ENCODE peak calls at places on chromosome 13, in seven cellular contexts. E is transverse colon, U is body of pancreas, Y is upper lobe of left lung, X is ovary, K is adrenal gland, Z is IMR-90. N is an unnamed sample.

GRCh38 chr13:113646376-113646775 is 11.6 kb downstream of the ATP4B start:
- DNase-seq in Y (peak; percentile 18), Z (no peak), X (no peak), E (peak; percentile 48), K (no peak), U (no peak), N (no peak)

GRCh38 chr13:73970413-73971055 is 163.7 kb downstream of the KLF12 start:
- DNase-seq in X (no peak), E (no peak), U (no peak), Y (no peak), Z (no peak), K (no peak), N (no peak)

GRCh38 chr13:81686877-81687276 is 1346.0 kb upstream of the SPRY2 start:
- DNase-seq in U (no peak), E (no peak), Y (no peak), X (no peak), K (peak; percentile 46), Z (no peak), N (no peak)

GRCh38 chr13:93320942-93321341 is 94.3 kb downstream of the GPC6 start:
- DNase-seq in U (no peak), X (no peak), Z (peak; percentile 67), K (no peak), Y (no peak), E (no peak), N (no peak)

GRCh38 chr13:94799330-94799729 is 87.0 kb upstream of the SOX21 start:
- DNase-seq in Y (no peak), E (no peak), X (no peak), U (no peak), Z (no peak), K (no peak), N (no peak)

GRCh38 chr13:23518231-23518630 is 52.0 kb upstream of the TNFRSF19 start:
- DNase-seq in U (no peak), K (no peak), X (no peak), Y (no peak), E (no peak), Z (no peak), N (no peak)

GRCh38 chr13:112253631-112254030 is 122.5 kb upstream of the SPACA7 start:
- DNase-seq in Z (no peak), K (no peak), E (no peak), X (no peak), U (no peak), Y (no peak), N (no peak)

GRCh38 chr13:68176486-68176885 is 946.4 kb upstream of the PCDH9 start:
- DNase-seq in X (no peak), K (no peak), Z (peak; percentile 36), Y (no peak), E (no peak), U (no peak), N (no peak)

GRCh38 chr13:71968025-71968424 is 101.0 kb upstream of the DACH1 start:
- DNase-seq in X (no peak), Z (no peak), Y (no peak), E (no peak), K (no peak), U (no peak), N (no peak)

GRCh38 chr13:99087130-99087953 is 109.5 kb upstream of the DOCK9 start:
- DNase-seq in K (peak; percentile 93), E (peak; percentile 95), Y (peak; percentile 94), U (peak; percentile 93), X (peak; percentile 90), Z (peak; percentile 59), N (peak; percentile 90)

DNA sequence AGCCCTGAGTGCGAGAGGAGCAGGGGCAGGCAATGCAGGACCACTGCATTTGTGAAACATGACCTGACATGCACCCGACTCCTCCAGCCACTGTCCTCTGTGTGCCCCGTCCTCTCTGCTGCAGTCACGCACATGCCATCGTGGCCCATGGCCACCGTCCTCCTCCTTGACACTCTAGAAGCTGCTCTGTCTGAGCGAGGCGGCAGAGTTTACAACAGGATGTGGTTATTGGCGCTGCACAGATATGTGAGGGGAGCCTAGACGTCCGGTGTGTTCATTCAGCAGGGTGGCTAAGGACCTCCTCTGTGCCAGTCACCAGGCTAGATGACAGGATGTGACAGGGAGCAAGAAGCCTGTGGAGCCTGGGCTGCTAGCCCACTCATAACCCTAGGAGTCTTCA is 277.8 kb downstream of the FOXO1 start:
- DNase-seq in U (no peak), E (peak; percentile 64), X (no peak), Z (peak; percentile 3), Y (peak; percentile 57), K (no peak), N (no peak)
- TF ChIP-seq POLR2A in U (no peak), E (peak; percentile 33), X (no peak), Z (no peak), Y (no peak), K (no peak), N (no peak)

GRCh38 chr13:30908416-30908980 is 2.4 kb downstream of the MEDAG start:
- DNase-seq in U (no peak), K (no peak), Y (no peak), Z (peak; percentile 22), X (peak; percentile 51), E (no peak), N (no peak)

GRCh38 chr13:30906411-30906990 is 430 bp downstream of the MEDAG start:
- DNase-seq in Y (no peak), X (no peak), U (no peak), K (no peak), E (no peak), Z (no peak), N (no peak)

GRCh38 chr13:30907167-30907761 is 1.2 kb downstream of the MEDAG start:
- DNase-seq in Z (peak; percentile 51), K (no peak), X (no peak), U (no peak), Y (peak; percentile 65), E (no peak), N (no peak)

GRCh38 chr13:30904043-30904442 is 2.0 kb upstream of the MEDAG start:
- DNase-seq in Z (peak; percentile 52), Y (no peak), E (no peak), X (no peak), K (no peak), U (no peak), N (no peak)

DNA sequence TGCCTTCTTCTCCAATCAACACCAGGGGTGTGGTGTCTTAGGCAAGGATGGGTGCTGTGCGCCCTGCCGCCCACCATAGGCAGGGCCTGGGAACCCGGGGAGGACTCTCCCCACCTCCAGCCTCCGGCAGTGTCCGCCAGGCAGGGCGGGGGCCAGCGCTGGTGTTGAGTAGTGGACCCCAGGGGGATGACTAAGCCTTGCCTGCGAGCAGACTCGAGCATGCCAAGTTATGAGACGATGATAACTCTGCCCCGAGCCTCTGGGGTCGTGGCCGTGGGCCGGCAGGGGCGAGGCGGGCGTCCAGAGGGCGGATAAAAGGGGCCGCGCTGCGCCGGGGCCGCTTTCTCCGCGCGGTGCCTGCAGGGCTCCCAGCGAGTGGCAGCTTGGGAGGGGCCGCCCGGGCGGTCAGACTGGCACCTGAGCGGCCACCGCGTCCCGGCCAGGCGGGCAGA is at the start of gene MEDAG:
- DNase-seq in K (no peak), Y (no peak), U (peak; percentile 29), Z (peak; percentile 57), E (peak; percentile 17), X (peak; percentile 79), N (no peak)
- TF ChIP-seq POLR2A in K (no peak), Y (no peak), U (no peak), Z (no peak), E (no peak), X (no peak), N (no peak)

GRCh38 chr13:30745917-30746686 is 10.8 kb downstream of the ALOX5AP start:
- DNase-seq in K (no peak), X (no peak), Z (no peak), Y (peak; percentile 47), E (peak; percentile 54), U (peak; percentile 26), N (no peak)
- TF ChIP-seq POLR2A in K (no peak), X (no peak), Z (no peak), Y (no peak), E (no peak), U (no peak), N (no peak)

DNA sequence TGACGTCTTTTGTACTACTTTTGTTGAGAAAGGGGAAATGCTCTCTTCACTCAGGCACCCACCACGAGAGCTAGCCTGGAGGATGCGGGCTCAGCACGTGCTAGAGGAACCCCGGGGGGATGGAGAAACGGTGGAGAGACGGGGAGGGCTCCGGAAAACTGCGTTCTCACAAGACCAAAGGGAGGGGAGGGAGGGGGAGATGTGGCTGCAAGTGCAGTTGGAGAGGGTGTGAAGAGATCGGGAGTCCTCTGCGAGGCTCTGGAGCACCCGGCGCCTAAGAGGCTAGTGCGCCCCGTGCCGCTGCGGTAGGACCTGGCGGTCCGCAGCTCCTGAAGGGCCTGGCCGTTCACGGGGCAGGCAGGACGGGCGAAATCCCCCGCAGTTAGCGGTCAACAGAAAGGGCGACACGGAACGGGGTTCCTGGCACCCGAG is 43.4 kb upstream of the XPO4 start:
- DNase-seq in U (no peak), X (no peak), E (peak; percentile 22), K (no peak), Y (peak; percentile 31), Z (no peak), N (no peak)
- TF ChIP-seq POLR2A in U (no peak), X (no peak), E (no peak), K (no peak), Y (no peak), Z (no peak), N (no peak)

GRCh38 chr13:75760182-75760981 is 124.3 kb downstream of the LMO7 start:
- DNase-seq in E (peak; percentile 79), K (no peak), X (no peak), U (peak; percentile 67), Y (peak; percentile 81), Z (peak; percentile 33), N (no peak)

GRCh38 chr13:75761373-75761772 is 125.2 kb downstream of the LMO7 start:
- DNase-seq in K (no peak), Z (no peak), X (no peak), U (no peak), E (no peak), Y (no peak), N (no peak)

GRCh38 chr13:75763511-75763910 is 127.4 kb downstream of the LMO7 start:
- DNase-seq in Y (no peak), K (no peak), Z (no peak), X (no peak), U (no peak), E (no peak), N (no peak)

GRCh38 chr13:75762967-75763366 is 126.8 kb downstream of the LMO7 start:
- DNase-seq in Z (no peak), E (no peak), Y (no peak), X (no peak), K (no peak), U (no peak), N (no peak)

DNA sequence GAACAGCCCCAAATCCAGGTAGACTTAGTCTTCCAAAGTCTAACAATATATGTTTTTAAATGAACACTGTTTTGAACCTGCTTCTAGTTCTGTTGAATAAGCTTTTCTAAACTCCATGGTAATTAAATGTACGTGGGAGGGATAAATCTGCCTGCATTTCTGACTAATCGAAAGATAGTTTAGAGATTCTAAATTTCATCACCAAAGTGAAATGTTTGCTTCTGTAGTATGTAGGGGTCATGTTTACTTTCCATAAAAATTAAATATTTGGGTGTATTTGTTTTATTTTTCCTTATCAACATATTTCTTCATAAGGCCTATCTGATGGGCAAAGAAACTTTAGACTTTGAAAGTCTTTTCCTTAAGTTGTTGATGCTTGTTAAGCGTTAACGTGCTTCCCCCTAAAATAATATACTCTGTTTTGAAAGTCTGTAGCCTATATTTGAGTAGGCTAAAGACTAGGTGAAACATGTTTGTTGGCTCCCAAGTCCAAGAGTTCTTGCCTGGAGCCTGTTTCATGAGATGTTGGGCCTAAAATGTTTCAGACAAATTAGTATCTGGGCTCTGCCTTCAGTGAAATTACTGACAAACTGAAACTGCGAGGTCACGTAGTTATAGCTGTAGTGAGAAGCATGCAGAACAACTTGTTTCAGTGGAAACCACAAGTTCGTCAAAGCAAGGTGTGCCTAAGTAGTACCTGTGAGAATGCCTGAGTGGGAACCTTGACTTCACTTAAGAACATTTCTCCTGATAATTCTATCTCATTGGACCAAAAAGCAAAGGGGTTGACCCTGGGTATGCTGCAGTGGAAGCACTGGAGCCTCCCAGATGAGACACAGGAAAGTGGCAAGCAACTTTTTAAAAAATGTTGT is 126.2 kb downstream of the LMO7 start:
- DNase-seq in U (no peak), E (no peak), Z (peak; percentile 63), K (no peak), Y (peak; percentile 54), X (no peak), N (no peak)
- TF ChIP-seq POLR2A in U (peak; percentile 50), E (peak; percentile 68), Z (no peak), K (no peak), Y (no peak), X (no peak), N (no peak)

N was measured in erythroblast.